ENCODE peak calls at places on chromosomes 5 and 9, in five cellular contexts. Q is NB4, R is Calu3, E is HFFc6, F is adrenal gland. N is an unnamed sample.

GRCh38 chr5:178991190-178992145 is 3.7 kb downstream of the GRM6 start:
- DNase-seq in E (no peak), R (no peak), F (no peak), Q (no peak), N (no peak)

GRCh38 chr9:13575558-13575957 is 296.1 kb upstream of the MPDZ start:
- DNase-seq in E (no peak), R (no peak), F (no peak), Q (no peak), N (no peak)

GRCh38 chr5:115309751-115310370 is 13.4 kb upstream of the CCDC112 start:
- DNase-seq in Q (peak), R (no peak), E (peak), F (no peak), N (no peak)

GRCh38 chr5:68169898-68170297 is 45.7 kb upstream of the PIK3R1 start:
- DNase-seq in E (no peak), Q (no peak), R (no peak), F (no peak), N (no peak)

GRCh38 chr9:133693703-133694529 is 44.2 kb downstream of the SARDH start:
- DNase-seq in Q (no peak), F (no peak), E (no peak), R (no peak), N (no peak)

GRCh38 chr9:38682713-38683112 is 37.2 kb downstream of the FAM240B start:
- DNase-seq in E (peak), F (no peak), R (peak), Q (no peak), N (no peak)

GRCh38 chr5:135020111-135020895 is 13.7 kb downstream of the PITX1 start:
- DNase-seq in E (no peak), R (no peak), Q (no peak), F (no peak), N (no peak)

GRCh38 chr5:169080352-169080938 is 220.5 kb downstream of the SLIT3 start:
- DNase-seq in R (no peak), Q (no peak), E (no peak), F (no peak), N (no peak)

GRCh38 chr9:136058801-136059302 is 36.2 kb downstream of the NACC2 start:
- DNase-seq in R (no peak), Q (no peak), E (no peak), F (no peak), N (peak)

GRCh38 chr9:135877776-135878527 is 29.4 kb downstream of the CAMSAP1 start:
- DNase-seq in F (no peak), E (no peak), R (no peak), Q (no peak), N (no peak)

GRCh38 chr5:95846554-95847260 is 24.2 kb upstream of the GLRX start:
- DNase-seq in Q (peak), E (peak), F (peak), R (peak), N (no peak)

GRCh38 chr5:67375606-67376005 is 179.0 kb upstream of the CD180 start:
- DNase-seq in E (no peak), R (peak), F (no peak), Q (peak), N (no peak)

GRCh38 chr5:82334085-82334680 is 56.0 kb upstream of the RPS23 start:
- DNase-seq in F (no peak), Q (no peak), E (no peak), R (no peak), N (no peak)

GRCh38 chr5:68911840-68912690 is 181.7 kb upstream of the SLC30A5 start:
- DNase-seq in E (peak), Q (no peak), F (no peak), R (no peak), N (no peak)

GRCh38 chr9:25543806-25544205 is 134.4 kb downstream of the TUSC1 start:
- DNase-seq in Q (no peak), E (no peak), F (no peak), R (no peak), N (no peak)

GRCh38 chr5:180399931-180400330 is 46.8 kb upstream of the GFPT2 start:
- DNase-seq in E (no peak), Q (no peak), R (no peak), F (no peak), N (no peak)

GRCh38 chr5:171226864-171227263 is 82.2 kb upstream of the TLX3 start:
- DNase-seq in F (no peak), E (no peak), Q (no peak), R (no peak), N (no peak)

GRCh38 chr5:88480245-88480644 is 211.6 kb upstream of the TMEM161B start:
- DNase-seq in R (no peak), E (no peak), F (no peak), Q (no peak), N (no peak)

GRCh38 chr9:131707677-131708612 is 31.9 kb downstream of the RAPGEF1 start:
- DNase-seq in E (peak), F (peak), Q (peak), R (no peak), N (no peak)

GRCh38 chr5:73591102-73591695 is 25.7 kb downstream of the UTP15 start:
- DNase-seq in F (peak), E (peak), R (peak), Q (peak), N (no peak)

GRCh38 chr5:1421521-1422341 is 23.5 kb downstream of the SLC6A3 start:
- DNase-seq in R (no peak), F (no peak), Q (no peak), E (no peak), N (no peak)

GRCh38 chr9:37574241-37574721 is 1.9 kb downstream of the FBXO10 start:
- DNase-seq in Q (no peak), E (peak), R (no peak), F (no peak), N (no peak)

GRCh38 chr5:14265574-14265973 is 122.4 kb downstream of the TRIO start:
- DNase-seq in R (no peak), E (peak), Q (no peak), F (no peak), N (no peak)

GRCh38 chr5:160926428-160926827 is 74.4 kb upstream of the ATP10B start:
- DNase-seq in F (no peak), R (no peak), E (no peak), Q (peak), N (no peak)

DNA sequence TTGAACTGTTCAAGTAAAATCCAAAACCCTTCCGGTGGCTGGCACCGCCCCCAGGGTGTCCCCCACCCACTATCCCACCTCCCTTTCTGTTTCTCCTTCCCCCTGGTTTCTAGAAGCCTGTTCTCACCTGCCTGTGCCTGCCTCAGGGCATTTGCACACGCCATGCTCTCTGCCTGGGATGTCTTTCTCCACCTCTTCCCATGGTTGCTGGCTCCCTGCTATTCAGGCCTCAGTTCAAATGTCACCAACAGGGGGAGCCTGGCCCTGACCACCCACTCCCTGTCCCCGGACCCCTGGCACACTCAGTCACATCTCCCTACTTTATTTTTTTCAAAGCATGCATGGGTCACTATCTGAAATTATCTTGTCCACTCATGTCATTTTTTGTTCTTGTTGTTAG is 39.9 kb upstream of the EEIG1 start:
- DNase-seq in R (no peak), Q (no peak), E (no peak), F (no peak), N (no peak)
- TF ChIP-seq CTCF in R (no peak), Q (peak), E (peak), F (no peak), N (peak)

DNA sequence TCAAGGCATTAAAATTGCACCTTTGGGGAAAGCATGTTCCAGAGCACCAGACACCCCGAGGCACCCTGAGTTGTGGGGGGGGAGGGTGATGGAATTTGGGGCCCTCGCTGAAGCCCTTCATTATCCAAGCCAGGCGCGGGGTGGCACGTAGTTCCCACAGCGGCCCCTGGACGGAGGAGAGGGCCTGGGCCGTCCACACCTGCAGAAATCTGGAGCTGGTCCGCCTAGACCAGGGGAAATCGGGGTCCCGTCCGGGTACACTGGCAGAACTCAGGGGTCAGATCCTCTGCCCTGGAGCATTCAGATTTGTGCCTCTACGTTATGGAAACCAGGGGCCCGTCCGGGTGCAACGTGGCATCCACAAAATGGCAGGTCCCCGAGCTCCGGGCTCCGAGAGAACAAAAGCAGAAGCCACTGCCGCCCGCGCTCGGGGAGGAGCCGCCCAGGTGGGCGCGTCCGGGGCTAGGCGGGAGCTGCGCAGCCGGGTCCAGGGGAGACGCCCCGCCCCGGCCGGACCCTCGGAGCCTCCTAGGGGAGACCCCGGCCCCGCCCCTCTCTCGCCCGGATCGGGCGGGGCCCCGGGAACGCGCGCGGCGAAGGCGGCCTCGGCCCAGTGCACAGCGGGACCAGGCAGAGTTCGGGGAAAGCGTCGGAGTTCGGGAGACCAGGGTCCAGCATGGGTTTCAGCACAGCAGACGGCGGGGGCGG is at the start of gene PLEKHG4B:
- DNase-seq in R (no peak), F (no peak), E (no peak), Q (no peak), N (peak)
- TF ChIP-seq CTCF in R (no peak), F (no peak), E (no peak), Q (no peak), N (no peak)

GRCh38 chr5:154087260-154087659 is 48.5 kb downstream of the MFAP3 start:
- DNase-seq in R (no peak), E (no peak), Q (peak), F (no peak), N (no peak)
- TF ChIP-seq CTCF in R (no peak), E (no peak), Q (no peak), F (no peak), N (no peak)

DNA sequence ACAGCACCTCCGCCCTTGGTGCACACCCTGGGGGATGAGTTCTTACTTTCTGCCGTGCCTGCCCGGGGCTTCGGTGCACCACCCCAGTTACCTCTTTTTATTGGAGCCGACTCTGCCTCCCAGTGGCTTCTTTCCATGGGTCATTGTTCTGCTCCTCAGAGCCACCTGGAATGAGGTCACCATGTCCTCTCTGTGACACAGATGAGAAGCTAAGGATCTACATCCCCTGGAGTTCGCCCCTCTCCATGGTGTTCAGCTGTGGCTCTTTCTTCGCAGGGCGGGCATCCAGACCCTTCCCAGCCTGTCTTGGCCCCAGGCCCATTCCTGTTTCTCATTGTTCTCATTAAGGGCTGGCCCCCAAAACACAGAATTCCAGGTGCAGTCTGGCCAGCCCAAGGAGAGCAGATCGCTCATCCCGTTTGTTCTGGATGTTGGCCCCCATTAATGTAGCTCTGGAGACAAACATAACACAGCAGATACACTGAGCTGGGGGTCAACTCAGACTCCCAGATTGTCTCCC is 66.4 kb upstream of the COL15A1 start:
- DNase-seq in F (peak), Q (no peak), E (no peak), R (no peak), N (no peak)
- TF ChIP-seq CTCF in F (no peak), Q (no peak), E (no peak), R (no peak), N (no peak)

DNA sequence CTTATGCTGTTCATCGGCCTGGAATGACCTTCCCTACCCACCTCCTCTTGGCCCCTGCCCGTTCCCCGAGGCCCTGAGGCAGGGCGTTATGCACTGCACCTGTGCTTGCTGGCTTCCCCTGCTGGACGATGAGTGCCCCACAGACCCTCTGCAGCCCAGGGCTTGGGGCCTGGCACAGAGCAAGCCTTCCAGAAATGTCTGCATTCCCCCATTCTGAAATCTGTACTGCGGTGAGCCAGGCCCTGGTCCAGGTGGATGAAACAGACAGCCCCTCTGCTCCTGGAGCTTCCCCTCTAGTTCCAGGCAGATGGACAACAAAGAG is 35.0 kb downstream of the UNC5A start:
- DNase-seq in E (no peak), F (no peak), R (no peak), Q (no peak), N (no peak)
- TF ChIP-seq CTCF in E (no peak), F (no peak), R (no peak), Q (no peak), N (no peak)

GRCh38 chr9:23322392-23322791 is 503.6 kb downstream of the ELAVL2 start:
- DNase-seq in Q (no peak), R (peak), F (no peak), E (no peak), N (no peak)
- TF ChIP-seq CTCF in Q (no peak), R (no peak), F (no peak), E (peak), N (peak)

GRCh38 chr9:101393135-101393534 is 5.3 kb downstream of the MRPL50 start:
- DNase-seq in E (no peak), F (no peak), Q (no peak), R (no peak), N (no peak)

GRCh38 chr9:101383361-101383760 is 1.4 kb downstream of the BAAT start:
- DNase-seq in E (no peak), F (no peak), Q (no peak), R (no peak), N (no peak)

GRCh38 chr9:101388507-101388993 is 3.7 kb upstream of the BAAT start:
- DNase-seq in E (no peak), F (no peak), Q (peak), R (no peak), N (no peak)

DNA sequence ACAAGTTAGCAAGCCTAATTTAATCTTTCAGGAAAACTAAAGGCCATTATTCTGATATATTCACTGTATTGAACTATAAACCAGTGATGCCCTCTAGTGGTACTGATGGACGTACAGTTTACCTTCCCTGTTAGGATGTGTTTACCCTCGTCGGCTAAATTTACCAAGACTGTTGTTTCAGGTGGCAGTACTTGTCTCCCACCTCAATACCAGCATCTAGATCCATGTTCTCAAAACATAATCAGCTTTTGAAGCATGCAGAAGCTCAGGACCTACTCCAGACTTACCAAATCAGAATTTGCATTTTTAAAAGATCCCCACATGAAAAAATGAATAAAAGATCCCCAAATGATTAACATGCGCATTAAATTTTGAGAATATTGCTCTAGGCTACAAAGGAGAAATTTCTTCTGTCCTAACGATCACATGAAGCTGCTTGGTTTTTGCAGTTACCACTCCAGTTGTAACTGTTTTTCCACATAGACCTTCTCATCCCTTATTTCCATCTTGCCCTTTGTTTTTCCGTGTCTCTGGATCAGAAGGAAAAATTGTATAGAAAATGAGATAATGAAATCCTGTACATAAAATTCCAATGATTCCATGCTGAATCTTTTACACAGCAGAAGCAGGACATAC is 3.2 kb upstream of the BAAT start:
- DNase-seq in Q (peak), E (peak), F (no peak), R (peak), N (no peak)
- TF ChIP-seq CTCF in Q (peak), E (peak), F (peak), R (peak), N (no peak)

GRCh38 chr5:175564716-175565115 is 86.4 kb downstream of the SFXN1 start:
- DNase-seq in F (no peak), Q (no peak), E (no peak), R (no peak), N (no peak)

GRCh38 chr5:175569701-175570100 is 88.2 kb upstream of the HRH2 start:
- DNase-seq in Q (no peak), R (no peak), E (no peak), F (no peak), N (no peak)

GRCh38 chr5:175566697-175567096 is 88.3 kb downstream of the SFXN1 start:
- DNase-seq in F (no peak), Q (no peak), R (no peak), E (no peak), N (no peak)

GRCh38 chr5:175572922-175573321 is 84.9 kb upstream of the HRH2 start:
- DNase-seq in R (no peak), E (peak), F (no peak), Q (no peak), N (no peak)

DNA sequence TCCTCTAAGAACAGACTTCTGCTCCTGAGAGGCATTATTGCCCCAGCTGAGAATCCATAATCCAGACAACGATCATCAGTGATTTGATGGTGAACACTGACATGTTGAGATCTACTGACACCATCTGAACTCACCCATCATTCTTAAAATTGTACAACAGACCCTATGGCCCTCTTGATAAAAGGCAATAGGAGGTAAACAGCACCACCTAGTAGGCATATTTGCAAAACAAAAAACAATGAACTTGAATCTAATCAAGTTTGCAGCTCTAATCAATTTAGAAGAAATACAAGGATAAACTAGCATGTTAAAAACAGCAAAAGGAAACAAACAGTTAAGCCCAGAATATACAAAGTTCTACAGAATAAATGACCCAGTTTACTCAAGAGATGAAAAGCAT is 89.6 kb downstream of the SFXN1 start:
- DNase-seq in R (no peak), F (no peak), Q (peak), E (no peak), N (no peak)
- TF ChIP-seq CTCF in R (no peak), F (no peak), Q (peak), E (no peak), N (no peak)

GRCh38 chr5:76953551-76954382 is 922 bp downstream of the CRHBP start:
- DNase-seq in R (peak), F (peak), Q (no peak), E (no peak), N (peak)
- TF ChIP-seq CTCF in R (no peak), F (no peak), Q (no peak), E (no peak), N (no peak)